ENCODE peak calls at places on chromosomes 11 and 22, in four cellular contexts. X is GM12878, U is K562, Z is HepG2. H is an unnamed sample.
A peak's percentile ranks its signal among the peaks of the same experiment; 100 is the strongest.

GRCh38 chr22:19701420-19702145 is 12.7 kb upstream of the SEPTIN5 start:
- DNase-seq in U (no peak), X (no peak), Z (no peak), H (no peak)

GRCh38 chr22:29717789-29718188 is 2.0 kb upstream of the CABP7 start:
- DNase-seq in Z (no peak), X (no peak), U (no peak), H (no peak)

GRCh38 chr22:24950272-24950902 is 2.1 kb upstream of the KIAA1671 start:
- DNase-seq in U (no peak), Z (peak; percentile 20), X (no peak), H (peak; percentile 53)

GRCh38 chr11:103281301-103281700 is 172.1 kb downstream of the DYNC2H1 start:
- DNase-seq in U (no peak), Z (no peak), X (no peak), H (no peak)

GRCh38 chr11:2842876-2843275 is 42.7 kb downstream of the CDKN1C start:
- DNase-seq in X (no peak), U (no peak), Z (no peak), H (no peak)

GRCh38 chr11:9260182-9261146 is 4.7 kb downstream of the DENND5A start:
- DNase-seq in Z (no peak), X (no peak), U (no peak), H (peak; percentile 41)

GRCh38 chr11:35287491-35287890 is 131.9 kb downstream of the SLC1A2 start:
- DNase-seq in Z (no peak), U (no peak), X (no peak), H (no peak)

GRCh38 chr22:49992921-49993648 is 19.5 kb downstream of the IL17REL start:
- DNase-seq in Z (peak; percentile 49), X (no peak), U (peak; percentile 49), H (peak; percentile 85)

GRCh38 chr11:106063009-106063408 is 14.1 kb downstream of the KBTBD3 start:
- DNase-seq in Z (no peak), U (no peak), X (no peak), H (no peak)

GRCh38 chr11:39374963-39375698 is 2084.3 kb downstream of the LRRC4C start:
- DNase-seq in X (no peak), U (peak; percentile 10), Z (peak; percentile 1), H (peak; percentile 20)

GRCh38 chr11:32034149-32034548 is 56.7 kb upstream of the RCN1 start:
- DNase-seq in U (no peak), X (no peak), Z (no peak), H (no peak)

GRCh38 chr11:123072762-123073161 is 10.8 kb upstream of the HSPA8 start:
- DNase-seq in U (no peak), X (no peak), Z (no peak), H (no peak)

GRCh38 chr11:1523077-1523476 is 36.5 kb upstream of the MOB2 start:
- DNase-seq in U (no peak), Z (no peak), X (no peak), H (no peak)

GRCh38 chr22:22372063-22372462 is 127.5 kb downstream of the VPREB1 start:
- DNase-seq in U (no peak), Z (no peak), X (no peak), H (no peak)

GRCh38 chr11:1479678-1480118 is 6.9 kb downstream of the MOB2 start:
- DNase-seq in Z (no peak), X (no peak), U (no peak), H (no peak)

GRCh38 chr22:22945195-22945594 is 57.6 kb downstream of the IGLL5 start:
- DNase-seq in U (no peak), Z (no peak), X (no peak), H (no peak)

GRCh38 chr22:23113067-23113846 is 28.5 kb downstream of the RSPH14 start:
- DNase-seq in Z (no peak), U (peak; percentile 52), X (no peak), H (peak; percentile 84)

GRCh38 chr11:70398834-70399680 is 728 bp downstream of the CTTN start:
- DNase-seq in U (peak; percentile 56), X (no peak), Z (no peak), H (peak; percentile 53)

GRCh38 chr11:80727315-80727714 is 1286.5 kb upstream of the TENM4 start:
- DNase-seq in Z (peak; percentile 2), U (no peak), X (peak; percentile 5), H (no peak)

GRCh38 chr11:8671242-8671641 is 11.2 kb downstream of the TRIM66 start:
- DNase-seq in Z (no peak), X (no peak), U (no peak), H (peak; percentile 32)

GRCh38 chr11:128146926-128147605 is 440.3 kb downstream of the ETS1 start:
- DNase-seq in Z (no peak), X (no peak), U (no peak), H (no peak)

GRCh38 chr11:57798905-57799559 is 37.4 kb downstream of the CTNND1 start:
- DNase-seq in X (no peak), Z (peak; percentile 69), U (peak; percentile 41), H (no peak)

GRCh38 chr22:20084547-20085413 is 4.7 kb downstream of the DGCR8 start:
- DNase-seq in X (no peak), U (peak; percentile 96), Z (peak; percentile 50), H (peak; percentile 88)

GRCh38 chr11:35994421-35994820 is 50.6 kb downstream of the LDLRAD3 start:
- DNase-seq in U (no peak), Z (no peak), X (no peak), H (no peak)

GRCh38 chr22:35348026-35348590 is 32.8 kb upstream of the HMOX1 start:
- DNase-seq in Z (no peak), U (no peak), X (no peak), H (no peak)

GRCh38 chr11:727859-728748 is 19.2 kb upstream of the TALDO1 start:
- DNase-seq in U (peak; percentile 95), Z (peak; percentile 73), X (no peak), H (peak; percentile 97)

GRCh38 chr11:106101797-106102196 is 24.3 kb downstream of the AASDHPPT start:
- DNase-seq in U (no peak), X (no peak), Z (no peak), H (no peak)

GRCh38 chr11:91912322-91912721 is 312.3 kb upstream of the FAT3 start:
- DNase-seq in X (no peak), U (no peak), Z (no peak), H (no peak)

DNA sequence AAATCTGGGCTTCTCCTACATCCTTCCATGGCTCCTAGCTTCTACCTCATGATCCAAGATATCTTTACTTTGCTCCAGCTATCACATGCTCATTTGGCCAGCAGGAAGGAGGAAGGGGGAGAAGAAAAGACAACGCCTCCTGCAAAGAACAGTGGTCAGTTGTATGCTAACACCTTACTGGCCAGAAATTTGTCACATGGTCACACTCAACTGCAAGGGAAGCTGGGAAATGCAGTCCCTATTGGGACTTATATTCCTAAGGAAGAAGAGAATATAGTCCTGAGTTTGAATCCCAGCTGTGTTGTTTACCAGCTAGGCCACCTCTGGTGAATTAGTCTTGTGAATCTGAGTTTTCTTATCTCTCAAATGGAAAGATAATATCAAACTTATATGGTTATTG is 272.0 kb downstream of the BLID start:
- DNase-seq in X (no peak), U (no peak), Z (no peak), H (no peak)
- TF ChIP-seq NFIC in X (no peak), U (no peak), Z (no peak), H (no peak)

DNA sequence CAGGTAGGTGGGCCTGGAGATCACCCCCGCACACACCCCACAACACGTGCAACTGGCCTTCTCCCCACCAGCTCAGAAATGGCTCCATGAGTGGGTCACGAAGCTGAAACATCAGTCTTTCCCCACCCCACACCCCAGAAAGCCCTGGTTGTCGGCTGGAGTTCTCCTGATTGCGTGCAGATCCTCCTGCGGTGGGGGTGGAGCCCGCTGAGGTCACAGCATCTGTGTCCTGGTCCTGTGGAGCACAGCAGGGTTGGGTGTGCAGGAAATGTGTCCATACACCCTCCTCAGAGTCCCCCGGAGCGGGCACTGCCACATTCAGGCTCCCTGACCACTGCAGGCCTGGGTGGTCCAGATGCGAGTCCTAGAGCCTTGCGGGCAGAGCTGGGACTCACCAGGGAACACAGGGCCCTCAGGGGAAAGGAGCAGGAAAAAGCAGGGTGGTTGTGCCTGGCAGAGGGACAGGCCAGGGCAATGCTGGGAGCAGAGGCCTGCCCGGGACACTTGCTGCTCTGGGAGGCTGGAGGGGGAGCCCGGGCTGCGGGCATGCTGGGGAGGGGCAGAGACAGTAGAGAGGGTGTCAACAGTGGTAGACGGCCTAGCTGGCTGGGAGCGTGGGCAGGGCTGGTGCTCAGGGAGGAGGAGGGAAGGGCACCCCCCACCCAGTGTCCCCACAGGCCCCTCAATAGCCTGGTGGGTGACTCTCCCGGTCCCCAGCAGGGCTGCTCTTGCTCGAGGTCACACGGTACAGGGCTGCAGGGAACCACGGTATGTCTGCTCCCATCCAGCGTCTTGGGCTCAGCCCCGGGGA is 42.4 kb upstream of the PPARA start:
- DNase-seq in Z (no peak), U (no peak), X (no peak), H (peak; percentile 76)
- TF ChIP-seq ZBTB33 in Z (no peak), U (no peak), X (no peak), H (no peak)

GRCh38 chr11:69171476-69171875 is 15.7 kb downstream of the SMIM38 start:
- DNase-seq in Z (no peak), X (no peak), U (no peak), H (no peak)

GRCh38 chr11:69173925-69174591 is 18.3 kb downstream of the SMIM38 start:
- DNase-seq in X (no peak), Z (peak; percentile 46), U (no peak), H (no peak)

GRCh38 chr11:69170704-69171103 is 15.0 kb downstream of the SMIM38 start:
- DNase-seq in X (no peak), U (no peak), Z (no peak), H (no peak)

GRCh38 chr11:69173326-69173725 is 17.6 kb downstream of the SMIM38 start:
- DNase-seq in X (no peak), Z (no peak), U (no peak), H (no peak)

DNA sequence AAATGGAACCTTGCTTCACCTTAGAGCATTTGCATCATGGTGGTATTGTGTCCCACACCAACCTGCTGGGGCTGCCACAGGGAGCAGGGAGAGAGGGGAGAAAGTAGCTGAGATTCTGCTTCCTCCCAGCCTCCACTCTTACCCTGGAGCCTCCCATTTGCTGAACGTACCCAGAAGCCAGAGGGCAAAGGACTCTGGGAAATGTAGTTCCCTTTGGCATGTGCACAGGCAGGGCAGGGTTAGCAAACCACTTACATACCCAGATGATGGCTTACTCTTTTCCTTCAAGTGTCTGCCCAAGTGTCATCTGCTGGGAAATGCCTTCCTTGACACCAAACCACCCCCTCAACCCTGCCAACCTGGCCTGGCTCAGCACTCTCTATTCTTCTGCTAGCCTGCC is 16.9 kb downstream of the SMIM38 start:
- DNase-seq in Z (no peak), X (no peak), U (no peak), H (no peak)
- TF ChIP-seq SIN3A in Z (no peak), X (no peak), U (no peak), H (no peak)

GRCh38 chr22:40055143-40055926 is 60.6 kb downstream of the FAM83F start:
- DNase-seq in X (peak; percentile 40), Z (no peak), U (peak; percentile 20), H (no peak)

GRCh38 chr22:40053460-40053859 is 58.7 kb downstream of the FAM83F start:
- DNase-seq in U (no peak), X (no peak), Z (no peak), H (no peak)

GRCh38 chr22:40050258-40050657 is 55.5 kb downstream of the FAM83F start:
- DNase-seq in U (no peak), X (peak; percentile 70), Z (no peak), H (no peak)

GRCh38 chr22:40054486-40054885 is 59.7 kb downstream of the FAM83F start:
- DNase-seq in X (no peak), Z (no peak), U (no peak), H (no peak)

DNA sequence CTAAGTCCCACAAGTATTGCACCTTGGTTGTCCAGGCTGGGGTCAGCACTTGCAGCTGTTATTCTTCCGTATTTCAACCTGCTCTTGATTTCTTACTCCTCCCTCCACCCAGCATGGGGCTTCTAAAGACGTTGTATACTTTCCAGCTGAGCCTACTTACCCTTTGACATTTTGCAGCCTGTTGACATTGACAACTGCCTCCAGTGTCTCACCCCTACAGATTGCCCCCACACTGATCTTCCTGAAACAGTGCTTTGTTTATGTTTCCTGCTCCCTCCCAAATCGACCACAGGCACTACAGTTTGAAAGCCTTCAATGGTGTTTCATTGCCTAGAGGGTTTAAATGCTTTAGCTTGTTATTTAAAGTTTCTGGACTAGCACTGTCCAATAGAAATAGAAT is 56.6 kb downstream of the FAM83F start:
- DNase-seq in Z (no peak), X (no peak), U (no peak), H (no peak)
- TF ChIP-seq NFIC in Z (no peak), X (no peak), U (no peak), H (no peak)